ENCODE peak calls at places on chromosomes 5 and 9, in seven cellular contexts. One of them, this sample, is unnamed. For H3K4me1, the result is how much of the 10 kb centered on the place peaks cover.

GRCh38 chr5:125467222-125467621 is 720.8 kb upstream of the ZNF608 start:
- DNase-seq in upper lobe of left lung: no peak
- DNase-seq in A549: no peak
- DNase-seq in ovary: no peak
- DNase-seq in esophagus muscularis mucosa: no peak
- DNase-seq in K562: no peak
- DNase-seq in Peyer's patch: no peak
- DNase-seq in this sample: no peak

GRCh38 chr5:127003798-127004495 is 26.4 kb downstream of the MARCHF3 start:
- DNase-seq in A549: no peak
- DNase-seq in upper lobe of left lung: no peak
- DNase-seq in K562: no peak
- DNase-seq in esophagus muscularis mucosa: no peak
- DNase-seq in Peyer's patch: peak
- DNase-seq in ovary: no peak
- DNase-seq in this sample: no peak

GRCh38 chr9:86885232-86885631 is 62.1 kb downstream of the GAS1 start:
- DNase-seq in ovary: no peak
- DNase-seq in esophagus muscularis mucosa: no peak
- DNase-seq in upper lobe of left lung: no peak
- DNase-seq in A549: no peak
- DNase-seq in Peyer's patch: no peak
- DNase-seq in K562: no peak
- DNase-seq in this sample: no peak

GRCh38 chr9:32344551-32345182 is 39.8 kb upstream of the ACO1 start:
- DNase-seq in Peyer's patch: no peak
- DNase-seq in esophagus muscularis mucosa: no peak
- DNase-seq in upper lobe of left lung: no peak
- DNase-seq in K562: no peak
- DNase-seq in ovary: no peak
- DNase-seq in A549: no peak
- DNase-seq in this sample: no peak

GRCh38 chr9:112489876-112490661 is 3.4 kb downstream of the KIAA1958 start:
- DNase-seq in A549: no peak
- DNase-seq in esophagus muscularis mucosa: no peak
- DNase-seq in K562: no peak
- DNase-seq in upper lobe of left lung: no peak
- DNase-seq in ovary: no peak
- DNase-seq in Peyer's patch: no peak
- DNase-seq in this sample: no peak

GRCh38 chr9:38120961-38121360 is 51.9 kb upstream of the SHB start:
- DNase-seq in K562: no peak
- DNase-seq in upper lobe of left lung: no peak
- DNase-seq in esophagus muscularis mucosa: no peak
- DNase-seq in ovary: no peak
- DNase-seq in A549: no peak
- DNase-seq in Peyer's patch: no peak
- DNase-seq in this sample: no peak

GRCh38 chr9:129436751-129437625 is 183.9 kb downstream of the C9orf50 start:
- DNase-seq in ovary: peak
- DNase-seq in upper lobe of left lung: peak
- DNase-seq in esophagus muscularis mucosa: no peak
- DNase-seq in K562: peak
- DNase-seq in A549: no peak
- DNase-seq in Peyer's patch: peak
- DNase-seq in this sample: no peak

GRCh38 chr5:102733534-102733933 is 21.6 kb upstream of the PAM start:
- DNase-seq in A549: no peak
- DNase-seq in Peyer's patch: no peak
- DNase-seq in upper lobe of left lung: no peak
- DNase-seq in esophagus muscularis mucosa: no peak
- DNase-seq in K562: no peak
- DNase-seq in ovary: no peak
- DNase-seq in this sample: no peak

GRCh38 chr5:59713488-59713844 is 180.1 kb downstream of the PDE4D start:
- DNase-seq in A549: no peak
- DNase-seq in Peyer's patch: no peak
- DNase-seq in ovary: no peak
- DNase-seq in upper lobe of left lung: no peak
- DNase-seq in K562: no peak
- DNase-seq in esophagus muscularis mucosa: no peak
- DNase-seq in this sample: no peak

GRCh38 chr5:129745997-129746396 is 1.9 kb upstream of the MINAR2 start:
- DNase-seq in upper lobe of left lung: no peak
- DNase-seq in K562: no peak
- DNase-seq in A549: no peak
- DNase-seq in esophagus muscularis mucosa: no peak
- DNase-seq in ovary: no peak
- DNase-seq in Peyer's patch: no peak
- DNase-seq in this sample: no peak

GRCh38 chr9:88007291-88007650 is 32.9 kb upstream of the CDK20 start:
- DNase-seq in esophagus muscularis mucosa: no peak
- DNase-seq in K562: no peak
- DNase-seq in A549: no peak
- DNase-seq in upper lobe of left lung: no peak
- DNase-seq in ovary: no peak
- DNase-seq in Peyer's patch: no peak
- DNase-seq in this sample: no peak

GRCh38 chr5:73382412-73382795 is 66.2 kb downstream of the FOXD1 start:
- DNase-seq in Peyer's patch: no peak
- DNase-seq in K562: no peak
- DNase-seq in upper lobe of left lung: no peak
- DNase-seq in ovary: no peak
- DNase-seq in esophagus muscularis mucosa: no peak
- DNase-seq in A549: no peak
- DNase-seq in this sample: no peak

GRCh38 chr9:96331236-96331947 is 29.4 kb upstream of the HSD17B3 start:
- DNase-seq in A549: no peak
- DNase-seq in esophagus muscularis mucosa: no peak
- DNase-seq in ovary: no peak
- DNase-seq in upper lobe of left lung: no peak
- DNase-seq in Peyer's patch: no peak
- DNase-seq in K562: no peak
- DNase-seq in this sample: no peak

GRCh38 chr9:31347082-31347617 is 1037.3 kb upstream of the ACO1 start:
- DNase-seq in upper lobe of left lung: no peak
- DNase-seq in K562: no peak
- DNase-seq in esophagus muscularis mucosa: no peak
- DNase-seq in Peyer's patch: no peak
- DNase-seq in A549: no peak
- DNase-seq in ovary: no peak
- DNase-seq in this sample: no peak

GRCh38 chr9:35335164-35335563 is 154.7 kb upstream of the RUSC2 start:
- DNase-seq in K562: no peak
- DNase-seq in esophagus muscularis mucosa: no peak
- DNase-seq in Peyer's patch: no peak
- DNase-seq in A549: no peak
- DNase-seq in ovary: no peak
- DNase-seq in upper lobe of left lung: no peak
- DNase-seq in this sample: no peak

GRCh38 chr5:7849531-7850240 is 1.2 kb downstream of the CFAP90 start:
- DNase-seq in esophagus muscularis mucosa: peak
- DNase-seq in Peyer's patch: no peak
- DNase-seq in ovary: peak
- DNase-seq in upper lobe of left lung: no peak
- DNase-seq in K562: no peak
- DNase-seq in A549: peak
- DNase-seq in this sample: no peak

GRCh38 chr5:138544171-138545134 is 1.4 kb upstream of the ETF1 start:
- DNase-seq in upper lobe of left lung: no peak
- DNase-seq in Peyer's patch: no peak
- DNase-seq in A549: no peak
- DNase-seq in ovary: peak
- DNase-seq in K562: no peak
- DNase-seq in esophagus muscularis mucosa: no peak
- DNase-seq in this sample: no peak

GRCh38 chr5:14871573-14872069 is at the start of gene ANKH:
- DNase-seq in upper lobe of left lung: peak
- DNase-seq in esophagus muscularis mucosa: no peak
- DNase-seq in Peyer's patch: peak
- DNase-seq in A549: peak
- DNase-seq in ovary: peak
- DNase-seq in K562: peak
- DNase-seq in this sample: peak

GRCh38 chr9:135504262-135505229 is 4.1 kb downstream of the MRPS2 start:
- DNase-seq in K562: peak
- DNase-seq in A549: peak
- DNase-seq in esophagus muscularis mucosa: no peak
- DNase-seq in Peyer's patch: peak
- DNase-seq in upper lobe of left lung: peak
- DNase-seq in ovary: peak
- DNase-seq in this sample: no peak

GRCh38 chr9:94921072-94921471 is 194.6 kb downstream of the AOPEP start:
- DNase-seq in upper lobe of left lung: no peak
- DNase-seq in ovary: peak
- DNase-seq in A549: peak
- DNase-seq in esophagus muscularis mucosa: no peak
- DNase-seq in K562: no peak
- DNase-seq in Peyer's patch: no peak
- DNase-seq in this sample: no peak
- H3K4me1 ChIP-seq in upper lobe of left lung: under half
- H3K4me1 ChIP-seq in ovary: under half
- H3K4me1 ChIP-seq in A549: half or more
- H3K4me1 ChIP-seq in esophagus muscularis mucosa: half or more
- H3K4me1 ChIP-seq in K562: under half
- H3K4me1 ChIP-seq in Peyer's patch: under half
- H3K4me1 ChIP-seq in this sample: under half

DNA sequence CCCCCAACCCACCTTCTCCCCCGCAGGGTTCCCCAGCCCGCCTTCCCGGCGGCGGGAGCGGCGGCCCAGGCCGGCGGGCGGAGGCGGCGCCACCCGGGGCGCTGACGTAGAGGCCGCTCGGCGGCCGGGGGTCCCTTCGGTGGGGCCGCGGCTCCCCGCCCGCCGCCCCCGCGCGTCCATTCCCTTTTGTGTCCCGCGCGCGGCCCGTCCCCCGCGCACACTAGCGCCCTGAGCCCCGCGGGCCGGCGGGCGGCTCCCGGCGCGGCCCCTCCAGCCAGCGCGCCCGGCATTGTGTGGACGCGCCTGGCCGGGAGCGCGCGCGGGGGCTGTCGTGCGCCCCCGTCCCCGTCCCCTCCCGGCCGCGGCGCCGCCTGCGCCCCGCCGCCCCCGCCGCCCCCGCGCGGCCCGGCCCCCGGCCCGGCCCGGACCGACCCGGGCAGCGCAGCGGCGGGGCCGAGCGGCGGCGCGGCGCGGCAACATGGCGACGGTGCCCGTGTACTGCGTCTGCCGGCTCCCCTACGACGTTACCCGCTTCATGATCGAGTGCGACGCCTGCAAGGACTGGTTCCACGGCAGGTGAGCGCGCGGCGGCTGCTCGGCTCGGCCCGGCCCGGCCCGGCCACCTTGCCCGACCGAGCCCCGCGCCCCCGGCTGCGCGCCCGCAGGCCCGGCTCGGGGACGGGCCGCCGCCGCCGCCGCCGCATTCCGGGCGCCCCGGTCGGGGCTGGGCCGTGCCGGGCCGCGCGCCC is at the start of gene PHF2:
- DNase-seq in ovary: peak
- DNase-seq in esophagus muscularis mucosa: peak
- DNase-seq in Peyer's patch: peak
- DNase-seq in A549: no peak
- DNase-seq in upper lobe of left lung: no peak
- DNase-seq in K562: peak
- DNase-seq in this sample: no peak
- TF ChIP-seq POLR2A in ovary: no peak
- TF ChIP-seq POLR2A in esophagus muscularis mucosa: no peak
- TF ChIP-seq POLR2A in Peyer's patch: peak
- TF ChIP-seq POLR2A in A549: peak
- TF ChIP-seq POLR2A in upper lobe of left lung: no peak
- TF ChIP-seq POLR2A in K562: no peak
- TF ChIP-seq POLR2A in this sample: no peak

GRCh38 chr5:148836272-148837250 is 10.2 kb downstream of the ADRB2 start:
- DNase-seq in ovary: no peak
- DNase-seq in A549: no peak
- DNase-seq in K562: no peak
- DNase-seq in Peyer's patch: no peak
- DNase-seq in esophagus muscularis mucosa: no peak
- DNase-seq in upper lobe of left lung: no peak
- DNase-seq in this sample: no peak

GRCh38 chr5:148833122-148833521 is 6.7 kb downstream of the ADRB2 start:
- DNase-seq in upper lobe of left lung: no peak
- DNase-seq in esophagus muscularis mucosa: no peak
- DNase-seq in K562: no peak
- DNase-seq in A549: no peak
- DNase-seq in Peyer's patch: no peak
- DNase-seq in ovary: no peak
- DNase-seq in this sample: no peak

GRCh38 chr5:148833925-148834324 is 7.5 kb downstream of the ADRB2 start:
- DNase-seq in K562: no peak
- DNase-seq in Peyer's patch: no peak
- DNase-seq in ovary: no peak
- DNase-seq in A549: no peak
- DNase-seq in upper lobe of left lung: no peak
- DNase-seq in esophagus muscularis mucosa: no peak
- DNase-seq in this sample: no peak

GRCh38 chr5:148837383-148837782 is 11.0 kb downstream of the ADRB2 start:
- DNase-seq in A549: no peak
- DNase-seq in K562: no peak
- DNase-seq in ovary: no peak
- DNase-seq in upper lobe of left lung: no peak
- DNase-seq in esophagus muscularis mucosa: no peak
- DNase-seq in Peyer's patch: no peak
- DNase-seq in this sample: no peak

GRCh38 chr5:148834689-148835088 is 8.3 kb downstream of the ADRB2 start:
- DNase-seq in A549: no peak
- DNase-seq in K562: no peak
- DNase-seq in esophagus muscularis mucosa: no peak
- DNase-seq in Peyer's patch: no peak
- DNase-seq in ovary: no peak
- DNase-seq in upper lobe of left lung: no peak
- DNase-seq in this sample: no peak
- H3K4me1 ChIP-seq in A549: under half
- H3K4me1 ChIP-seq in K562: under half
- H3K4me1 ChIP-seq in esophagus muscularis mucosa: under half
- H3K4me1 ChIP-seq in Peyer's patch: under half
- H3K4me1 ChIP-seq in ovary: under half
- H3K4me1 ChIP-seq in upper lobe of left lung: under half
- H3K4me1 ChIP-seq in this sample: under half

GRCh38 chr5:37842048-37842447 is 2.2 kb upstream of the GDNF start:
- DNase-seq in K562: no peak
- DNase-seq in esophagus muscularis mucosa: no peak
- DNase-seq in ovary: no peak
- DNase-seq in A549: no peak
- DNase-seq in upper lobe of left lung: no peak
- DNase-seq in Peyer's patch: no peak
- DNase-seq in this sample: no peak

GRCh38 chr5:37839441-37840035 is 303 bp downstream of the GDNF start:
- DNase-seq in Peyer's patch: no peak
- DNase-seq in A549: peak
- DNase-seq in K562: no peak
- DNase-seq in esophagus muscularis mucosa: no peak
- DNase-seq in upper lobe of left lung: no peak
- DNase-seq in ovary: peak
- DNase-seq in this sample: no peak

GRCh38 chr5:37841223-37841622 is 1.4 kb upstream of the GDNF start:
- DNase-seq in ovary: no peak
- DNase-seq in upper lobe of left lung: no peak
- DNase-seq in Peyer's patch: no peak
- DNase-seq in A549: no peak
- DNase-seq in esophagus muscularis mucosa: no peak
- DNase-seq in K562: no peak
- DNase-seq in this sample: no peak

GRCh38 chr5:37838933-37839341 is 904 bp downstream of the GDNF start:
- DNase-seq in upper lobe of left lung: no peak
- DNase-seq in esophagus muscularis mucosa: no peak
- DNase-seq in ovary: peak
- DNase-seq in K562: no peak
- DNase-seq in A549: no peak
- DNase-seq in Peyer's patch: no peak
- DNase-seq in this sample: no peak

GRCh38 chr5:37840036-37840909 is at the start of gene GDNF:
- DNase-seq in K562: no peak
- DNase-seq in esophagus muscularis mucosa: no peak
- DNase-seq in Peyer's patch: no peak
- DNase-seq in upper lobe of left lung: no peak
- DNase-seq in A549: peak
- DNase-seq in ovary: peak
- DNase-seq in this sample: no peak
- TF ChIP-seq POLR2A in K562: no peak
- TF ChIP-seq POLR2A in esophagus muscularis mucosa: peak
- TF ChIP-seq POLR2A in Peyer's patch: peak
- TF ChIP-seq POLR2A in upper lobe of left lung: no peak
- TF ChIP-seq POLR2A in A549: no peak
- TF ChIP-seq POLR2A in ovary: no peak
- TF ChIP-seq POLR2A in this sample: no peak